ENCODE peak calls at places on chromosome 22, in five cellular contexts. W is AG10803, H is fibroblast of the aortic adventitia, X is AG09309, R is dorsolateral prefrontal cortex. Q is an unnamed sample.

GRCh38 chr22:42388130-42388797 is 43.9 kb downstream of the NFAM1 start:
- DNase-seq in W (no peak), H (no peak), X (no peak), R (peak), Q (no peak)

GRCh38 chr22:48334971-48335370 is 1492.7 kb downstream of the BRD1 start:
- DNase-seq in W (no peak), H (no peak), X (no peak), R (peak), Q (no peak)

GRCh38 chr22:38125731-38126344 is 15.4 kb upstream of the BAIAP2L2 start:
- DNase-seq in W (no peak), H (no peak), X (no peak), R (no peak), Q (no peak)

GRCh38 chr22:36331912-36332622 is 55.7 kb downstream of the MYH9 start:
- DNase-seq in W (peak), H (peak), X (no peak), R (no peak), Q (peak)

GRCh38 chr22:29814003-29814402 is 24.1 kb downstream of the ASCC2 start:
- DNase-seq in W (no peak), H (no peak), X (no peak), R (no peak), Q (no peak)

GRCh38 chr22:49188591-49188990 is 639.1 kb downstream of the BRD1 start:
- DNase-seq in W (no peak), H (no peak), X (no peak), R (no peak), Q (no peak)

GRCh38 chr22:26894766-26895485 is 237.5 kb downstream of the MIAT start:
- DNase-seq in W (peak), H (peak), X (peak), R (no peak), Q (no peak)

GRCh38 chr22:21828268-21828638 is 39.2 kb downstream of the MAPK1 start:
- DNase-seq in W (no peak), H (no peak), X (no peak), R (no peak), Q (no peak)

GRCh38 chr22:36415415-36416168 is 27.8 kb upstream of the MYH9 start:
- DNase-seq in W (no peak), H (no peak), X (no peak), R (no peak), Q (no peak)

GRCh38 chr22:26550498-26551033 is 38.3 kb upstream of the TFIP11 start:
- DNase-seq in W (peak), H (peak), X (peak), R (no peak), Q (no peak)

GRCh38 chr22:31349960-31350359 is 3.8 kb upstream of the PATZ1 start:
- DNase-seq in W (no peak), H (no peak), X (no peak), R (no peak), Q (no peak)
- TF ChIP-seq CTCF in W (no peak), H (no peak), X (no peak), R (no peak), Q (no peak)

GRCh38 chr22:23065069-23065451 is 5.3 kb upstream of the GNAZ start:
- DNase-seq in W (no peak), H (no peak), X (no peak), R (peak), Q (no peak)
- TF ChIP-seq CTCF in W (no peak), H (no peak), X (no peak), R (no peak), Q (no peak)

DNA sequence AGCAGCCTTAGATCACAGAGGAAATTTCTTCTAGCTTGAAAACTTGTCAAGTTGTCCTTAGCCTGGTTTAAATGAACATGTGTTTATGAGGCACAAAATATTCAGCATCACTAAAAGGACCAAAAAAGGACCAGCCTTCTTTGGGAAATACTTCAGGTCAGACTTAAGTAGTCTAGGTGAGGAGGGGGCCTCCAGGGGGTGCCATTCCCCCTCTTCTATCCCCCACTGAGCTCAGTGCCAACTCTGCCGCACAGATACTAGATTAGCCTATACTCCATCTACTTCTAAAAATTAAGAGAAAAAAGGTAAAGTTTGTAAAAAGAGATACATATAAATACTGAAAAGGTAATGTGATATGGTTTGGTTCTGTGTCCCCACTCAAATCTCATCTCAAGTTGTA is 20.6 kb downstream of the CLTCL1 start:
- DNase-seq in W (no peak), H (no peak), X (no peak), R (no peak), Q (no peak)
- TF ChIP-seq CTCF in W (no peak), H (no peak), X (no peak), R (no peak), Q (no peak)

GRCh38 chr22:32775957-32776356 is 25.5 kb upstream of the TIMP3 start:
- DNase-seq in W (no peak), H (no peak), X (no peak), R (no peak), Q (no peak)
- TF ChIP-seq CTCF in W (peak), H (peak), X (peak), R (no peak), Q (no peak)

GRCh38 chr22:20256562-20257473 is 11.3 kb downstream of the RTN4R start:
- DNase-seq in W (no peak), H (no peak), X (no peak), R (no peak), Q (no peak)

GRCh38 chr22:20259336-20259705 is 8.8 kb downstream of the RTN4R start:
- DNase-seq in W (no peak), H (no peak), X (no peak), R (no peak), Q (no peak)

GRCh38 chr22:20257474-20258299 is 10.4 kb downstream of the RTN4R start:
- DNase-seq in W (no peak), H (no peak), X (no peak), R (no peak), Q (no peak)

GRCh38 chr22:20260071-20260722 is 7.9 kb downstream of the RTN4R start:
- DNase-seq in W (no peak), H (no peak), X (no peak), R (no peak), Q (no peak)

DNA sequence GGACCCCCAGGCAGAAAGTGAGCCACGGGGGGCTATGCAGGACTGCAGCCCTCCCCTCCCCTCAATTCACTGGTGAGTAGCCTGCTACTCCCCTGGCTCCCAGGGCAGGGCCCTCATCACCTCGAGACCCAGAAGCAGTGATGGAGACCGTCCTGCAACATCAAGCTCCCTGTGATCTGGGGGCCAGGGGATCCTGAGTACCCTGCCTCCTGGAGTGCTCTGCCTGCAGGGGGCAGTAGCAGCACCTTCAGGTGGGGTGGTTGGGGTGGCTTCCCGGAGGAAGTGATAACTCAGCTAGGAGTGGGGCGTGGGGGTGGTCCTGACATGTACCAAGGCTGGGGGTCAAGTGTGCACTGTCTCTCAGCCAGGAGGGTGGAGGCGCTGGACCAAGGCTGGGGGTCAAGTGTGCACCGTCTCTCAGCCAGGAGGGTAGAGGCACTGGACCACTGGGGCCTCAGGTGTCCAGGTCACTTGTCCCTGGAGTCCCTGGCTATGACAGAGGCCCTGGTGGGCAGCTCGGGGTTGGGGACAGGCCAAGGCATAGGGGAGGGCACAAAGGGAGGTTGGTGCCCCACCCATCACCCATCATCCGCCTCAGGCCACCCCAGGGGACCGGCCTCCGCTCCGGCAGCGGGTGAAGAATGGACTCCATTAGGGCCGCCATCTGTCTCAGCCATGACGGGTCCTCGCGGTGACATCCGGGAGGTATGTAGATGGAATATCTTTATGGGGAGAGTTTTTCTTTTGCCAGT is 9.4 kb downstream of the RTN4R start:
- DNase-seq in W (no peak), H (no peak), X (no peak), R (no peak), Q (peak)
- TF ChIP-seq CTCF in W (peak), H (peak), X (peak), R (no peak), Q (peak)

GRCh38 chr22:47011131-47011854 is 248.8 kb downstream of the TBC1D22A start:
- DNase-seq in W (peak), H (no peak), X (no peak), R (no peak), Q (no peak)

GRCh38 chr22:47014946-47015345 is 252.5 kb downstream of the TBC1D22A start:
- DNase-seq in W (no peak), H (no peak), X (no peak), R (no peak), Q (no peak)

GRCh38 chr22:47013861-47014635 is 251.6 kb downstream of the TBC1D22A start:
- DNase-seq in W (no peak), H (no peak), X (no peak), R (no peak), Q (no peak)

GRCh38 chr22:47014636-47014930 is 252.1 kb downstream of the TBC1D22A start:
- DNase-seq in W (no peak), H (no peak), X (no peak), R (no peak), Q (no peak)

DNA sequence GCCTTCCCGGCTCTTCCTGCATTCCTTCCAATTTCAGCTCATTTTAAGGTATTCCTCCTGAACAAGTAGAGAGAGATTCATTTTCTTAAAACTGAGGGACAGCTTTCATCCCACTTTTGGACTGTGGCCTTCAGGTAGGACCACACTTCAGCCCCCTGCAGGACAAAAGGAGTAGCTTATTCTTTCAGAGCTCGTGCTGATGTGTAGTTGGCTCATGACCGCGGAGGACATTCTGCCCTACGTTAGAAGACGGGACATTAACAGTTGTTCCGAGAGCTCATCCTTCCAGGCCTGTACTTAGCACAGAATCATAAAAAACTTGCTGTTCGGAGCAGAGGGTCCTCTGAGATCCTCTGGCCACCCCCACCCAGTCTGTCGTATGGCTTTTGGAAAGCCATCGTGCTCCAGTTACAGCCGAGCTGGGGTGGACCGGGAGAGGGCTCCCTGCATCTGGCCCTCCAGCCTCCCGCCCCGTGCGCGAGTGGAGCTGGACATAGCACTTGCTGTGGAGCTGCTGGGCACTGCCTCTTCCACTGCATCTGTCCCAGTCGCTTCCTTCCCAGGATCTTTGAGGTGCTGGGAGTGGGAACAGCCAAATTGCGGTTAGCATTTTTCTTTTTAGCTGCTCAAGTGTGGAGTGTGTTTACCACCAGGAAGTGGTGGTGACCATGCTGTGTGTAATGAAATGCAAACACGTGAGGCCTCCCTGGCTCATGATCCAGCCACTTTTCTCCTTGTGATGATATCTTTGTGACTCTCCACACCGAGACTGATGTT is 250.3 kb downstream of the TBC1D22A start:
- DNase-seq in W (peak), H (no peak), X (peak), R (no peak), Q (no peak)
- TF ChIP-seq CTCF in W (no peak), H (no peak), X (no peak), R (no peak), Q (no peak)

DNA sequence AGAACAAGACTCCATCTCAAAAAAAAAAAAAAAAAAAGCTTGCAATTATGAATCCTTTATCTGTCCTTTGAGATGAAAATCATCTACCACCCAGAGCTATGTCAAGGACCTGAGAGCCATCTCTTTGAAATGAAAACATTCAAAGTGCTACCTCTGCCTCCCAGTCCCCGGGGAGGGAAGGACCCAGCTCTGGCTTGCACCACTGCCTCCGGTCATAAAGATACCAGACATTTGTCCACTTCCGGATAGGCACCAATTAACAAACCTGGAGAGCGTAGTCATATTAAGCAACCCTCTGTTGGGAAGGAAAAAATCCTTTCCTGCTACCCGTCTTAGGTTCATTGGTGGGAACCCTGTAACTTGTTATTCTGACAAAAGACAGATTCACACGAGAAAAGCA is 98.6 kb downstream of the ARHGAP8 start:
- DNase-seq in W (no peak), H (no peak), X (no peak), R (no peak), Q (no peak)
- TF ChIP-seq CTCF in W (no peak), H (no peak), X (no peak), R (no peak), Q (no peak)